ENCODE peak calls at places on chromosomes 16 and 17, in seven cellular contexts. Z is cardiac fibroblast; X is stimulated activated CD4-positive, alpha-beta T cell treated with anti-CD3 and anti-CD28 coated beads, Interleukin-1b, Interleukin-23, amount 100 ng/mL, for 24 hours; E is ascending aorta; I is germinal center; S is central memory CD4-positive, alpha-beta T cell; A is left lobe of liver. Y is an unnamed sample.

GRCh38 chr16:85759631-85760419 is 8.9 kb upstream of the C16orf74 start:
- DNase-seq in S (no peak), A (peak; percentile 63), Z (peak; percentile 12), I (peak; percentile 61), X (no peak), E (no peak), Y (peak; percentile 39)

GRCh38 chr17:78105551-78105950 is 23.0 kb downstream of the TMC6 start:
- DNase-seq in X (no peak), E (no peak), S (no peak), A (no peak), I (no peak), Z (no peak), Y (no peak)

GRCh38 chr16:66682271-66682670 is 14.3 kb downstream of the CMTM4 start:
- DNase-seq in Z (peak; percentile 22), X (no peak), E (no peak), A (no peak), S (no peak), I (no peak), Y (no peak)

GRCh38 chr16:89345663-89346150 is 128.2 kb downstream of the ZNF778 start:
- DNase-seq in X (no peak), I (no peak), A (peak; percentile 78), Z (no peak), E (no peak), S (no peak), Y (no peak)

GRCh38 chr17:27559506-27559931 is 71.5 kb upstream of the LGALS9 start:
- DNase-seq in A (no peak), I (no peak), Z (peak; percentile 83), S (no peak), X (no peak), E (no peak), Y (no peak)

GRCh38 chr17:37092701-37093100 is 143.9 kb downstream of the AATF start:
- DNase-seq in E (no peak), A (no peak), X (no peak), Z (no peak), I (no peak), S (no peak), Y (no peak)

GRCh38 chr17:9728005-9728404 is 63.4 kb downstream of the DHRS7C start:
- DNase-seq in A (no peak), I (no peak), Z (no peak), X (no peak), E (no peak), S (no peak), Y (no peak)

GRCh38 chr16:89026121-89026612 is 49.2 kb upstream of the CBFA2T3 start:
- DNase-seq in I (no peak), A (no peak), Z (peak; percentile 17), X (peak; percentile 33), S (peak; percentile 17), E (no peak), Y (no peak)

GRCh38 chr17:43356999-43357398 is 41.8 kb upstream of the ARL4D start:
- DNase-seq in I (no peak), X (no peak), S (no peak), A (no peak), Z (peak; percentile 92), E (no peak), Y (peak; percentile 66)

GRCh38 chr17:79160980-79161621 is 86.5 kb downstream of the ENGASE start:
- DNase-seq in X (no peak), S (peak; percentile 10), I (no peak), E (no peak), Z (peak; percentile 52), A (no peak), Y (no peak)

GRCh38 chr17:13665872-13666635 is 64.3 kb upstream of the HS3ST3A1 start:
- DNase-seq in A (no peak), Z (no peak), I (no peak), S (no peak), X (no peak), E (no peak), Y (no peak)

GRCh38 chr17:39753514-39754160 is 15.9 kb downstream of the GRB7 start:
- DNase-seq in I (peak; percentile 86), S (no peak), X (peak; percentile 52), E (no peak), Z (no peak), A (no peak), Y (no peak)

GRCh38 chr16:13036600-13036999 is 135.2 kb downstream of the SHISA9 start:
- DNase-seq in S (no peak), E (no peak), A (no peak), X (no peak), Z (peak; percentile 30), I (no peak), Y (no peak)

GRCh38 chr17:34305606-34306005 is 13.6 kb upstream of the CCL8 start:
- DNase-seq in E (no peak), Z (peak; percentile 41), A (no peak), I (no peak), S (no peak), X (no peak), Y (no peak)

GRCh38 chr17:62565817-62566216 is 61.7 kb upstream of the MRC2 start:
- DNase-seq in E (no peak), Z (peak; percentile 89), I (no peak), S (no peak), X (no peak), A (no peak), Y (peak; percentile 61)

GRCh38 chr17:73431401-73432205 is 119.8 kb upstream of the CDC42EP4 start:
- DNase-seq in I (no peak), X (no peak), Z (no peak), E (no peak), S (no peak), A (no peak), Y (no peak)

GRCh38 chr16:54425681-54426549 is 139.3 kb upstream of the IRX3 start:
- DNase-seq in I (no peak), A (no peak), Z (no peak), X (no peak), E (no peak), S (no peak), Y (no peak)

GRCh38 chr17:61076649-61077048 is 323.0 kb upstream of the TBX2 start:
- DNase-seq in X (no peak), I (no peak), A (no peak), E (no peak), Z (peak; percentile 60), S (no peak), Y (no peak)